ENCODE peak calls at places on chromosomes 11 and 22, in nine cellular contexts. One of them, this sample, is unnamed.

GRCh38 chr11:19018901-19019300 is 41.6 kb downstream of the MRGPRX2 start:
- DNase-seq in MM.1S: peak
- DNase-seq in neural progenitor cell: peak
- DNase-seq in HCT116: no peak
- DNase-seq in GM23338: peak
- DNase-seq in OCI-LY7: no peak
- DNase-seq in SK-N-SH: no peak
- DNase-seq in PC-3: peak
- DNase-seq in hepatocyte: peak
- DNase-seq in this sample: no peak

GRCh38 chr11:107769189-107769588 is 57.3 kb upstream of the SLN start:
- DNase-seq in MM.1S: no peak
- DNase-seq in neural progenitor cell: no peak
- DNase-seq in HCT116: peak
- DNase-seq in GM23338: no peak
- DNase-seq in OCI-LY7: no peak
- DNase-seq in SK-N-SH: no peak
- DNase-seq in PC-3: peak
- DNase-seq in hepatocyte: no peak
- DNase-seq in this sample: peak

GRCh38 chr11:73019448-73019847 is 122.7 kb downstream of the FCHSD2 start:
- DNase-seq in MM.1S: no peak
- DNase-seq in neural progenitor cell: no peak
- DNase-seq in HCT116: no peak
- DNase-seq in GM23338: no peak
- DNase-seq in OCI-LY7: no peak
- DNase-seq in SK-N-SH: peak
- DNase-seq in PC-3: no peak
- DNase-seq in hepatocyte: no peak
- DNase-seq in this sample: no peak

GRCh38 chr22:45998638-45999378 is 21.8 kb upstream of the WNT7B start:
- DNase-seq in MM.1S: no peak
- DNase-seq in neural progenitor cell: no peak
- DNase-seq in HCT116: no peak
- DNase-seq in GM23338: no peak
- DNase-seq in OCI-LY7: no peak
- DNase-seq in SK-N-SH: no peak
- DNase-seq in PC-3: no peak
- DNase-seq in hepatocyte: no peak
- DNase-seq in this sample: no peak

GRCh38 chr11:74332272-74332671 is 20.8 kb upstream of the P4HA3 start:
- DNase-seq in MM.1S: no peak
- DNase-seq in neural progenitor cell: no peak
- DNase-seq in HCT116: no peak
- DNase-seq in GM23338: no peak
- DNase-seq in OCI-LY7: no peak
- DNase-seq in SK-N-SH: no peak
- DNase-seq in PC-3: no peak
- DNase-seq in hepatocyte: no peak
- DNase-seq in this sample: no peak

GRCh38 chr22:50252081-50253045 is 1.3 kb upstream of the HDAC10 start:
- DNase-seq in MM.1S: peak
- DNase-seq in neural progenitor cell: peak
- DNase-seq in HCT116: no peak
- DNase-seq in GM23338: peak
- DNase-seq in OCI-LY7: peak
- DNase-seq in SK-N-SH: peak
- DNase-seq in PC-3: peak
- DNase-seq in hepatocyte: peak
- DNase-seq in this sample: peak

GRCh38 chr11:69382131-69383128 is 88.5 kb downstream of the MYEOV start:
- DNase-seq in MM.1S: peak
- DNase-seq in neural progenitor cell: no peak
- DNase-seq in HCT116: peak
- DNase-seq in GM23338: peak
- DNase-seq in OCI-LY7: peak
- DNase-seq in SK-N-SH: peak
- DNase-seq in PC-3: peak
- DNase-seq in hepatocyte: no peak
- DNase-seq in this sample: peak

GRCh38 chr11:75538150-75538942 is 12.6 kb upstream of the GDPD5 start:
- DNase-seq in MM.1S: no peak
- DNase-seq in neural progenitor cell: no peak
- DNase-seq in HCT116: no peak
- DNase-seq in GM23338: no peak
- DNase-seq in OCI-LY7: no peak
- DNase-seq in SK-N-SH: no peak
- DNase-seq in PC-3: no peak
- DNase-seq in hepatocyte: no peak
- DNase-seq in this sample: no peak

GRCh38 chr11:100774859-100775258 is 87.8 kb downstream of the ARHGAP42 start:
- DNase-seq in MM.1S: no peak
- DNase-seq in neural progenitor cell: peak
- DNase-seq in HCT116: no peak
- DNase-seq in GM23338: no peak
- DNase-seq in OCI-LY7: no peak
- DNase-seq in SK-N-SH: no peak
- DNase-seq in PC-3: no peak
- DNase-seq in hepatocyte: peak
- DNase-seq in this sample: no peak

GRCh38 chr11:64894070-64894811 is 15.8 kb upstream of the EHD1 start:
- DNase-seq in MM.1S: peak
- DNase-seq in neural progenitor cell: peak
- DNase-seq in HCT116: no peak
- DNase-seq in GM23338: peak
- DNase-seq in OCI-LY7: peak
- DNase-seq in SK-N-SH: peak
- DNase-seq in PC-3: peak
- DNase-seq in hepatocyte: peak
- DNase-seq in this sample: peak

GRCh38 chr11:47924184-47924671 is 56.1 kb upstream of the PTPRJ start:
- DNase-seq in MM.1S: no peak
- DNase-seq in neural progenitor cell: no peak
- DNase-seq in HCT116: peak
- DNase-seq in GM23338: no peak
- DNase-seq in OCI-LY7: no peak
- DNase-seq in SK-N-SH: no peak
- DNase-seq in PC-3: peak
- DNase-seq in hepatocyte: peak
- DNase-seq in this sample: peak

GRCh38 chr11:87353904-87354303 is 316.2 kb downstream of the TMEM135 start:
- DNase-seq in MM.1S: no peak
- DNase-seq in neural progenitor cell: no peak
- DNase-seq in HCT116: no peak
- DNase-seq in GM23338: no peak
- DNase-seq in OCI-LY7: peak
- DNase-seq in SK-N-SH: no peak
- DNase-seq in PC-3: no peak
- DNase-seq in hepatocyte: no peak
- DNase-seq in this sample: no peak
- H2AFZ ChIP-seq in MM.1S: peak
- H2AFZ ChIP-seq in neural progenitor cell: no peak
- H2AFZ ChIP-seq in HCT116: no peak
- H2AFZ ChIP-seq in GM23338: no peak
- H2AFZ ChIP-seq in OCI-LY7: peak
- H2AFZ ChIP-seq in SK-N-SH: no peak
- H2AFZ ChIP-seq in PC-3: no peak
- H2AFZ ChIP-seq in hepatocyte: no peak
- H2AFZ ChIP-seq in this sample: no peak

GRCh38 chr22:31206896-31207687 is 5.0 kb upstream of the LIMK2 start:
- DNase-seq in MM.1S: no peak
- DNase-seq in neural progenitor cell: no peak
- DNase-seq in HCT116: no peak
- DNase-seq in GM23338: no peak
- DNase-seq in OCI-LY7: no peak
- DNase-seq in SK-N-SH: no peak
- DNase-seq in PC-3: peak
- DNase-seq in hepatocyte: no peak
- DNase-seq in this sample: no peak

GRCh38 chr22:31211504-31211861 is 615 bp upstream of the LIMK2 start:
- DNase-seq in MM.1S: no peak
- DNase-seq in neural progenitor cell: no peak
- DNase-seq in HCT116: no peak
- DNase-seq in GM23338: no peak
- DNase-seq in OCI-LY7: no peak
- DNase-seq in SK-N-SH: no peak
- DNase-seq in PC-3: no peak
- DNase-seq in hepatocyte: no peak
- DNase-seq in this sample: no peak

GRCh38 chr22:31211862-31212730 is at the start of gene LIMK2:
- DNase-seq in MM.1S: peak
- DNase-seq in neural progenitor cell: peak
- DNase-seq in HCT116: peak
- DNase-seq in GM23338: peak
- DNase-seq in OCI-LY7: peak
- DNase-seq in SK-N-SH: peak
- DNase-seq in PC-3: peak
- DNase-seq in hepatocyte: peak
- DNase-seq in this sample: peak

GRCh38 chr22:31212783-31213626 is 907 bp downstream of the LIMK2 start:
- DNase-seq in MM.1S: no peak
- DNase-seq in neural progenitor cell: peak
- DNase-seq in HCT116: no peak
- DNase-seq in GM23338: peak
- DNase-seq in OCI-LY7: peak
- DNase-seq in SK-N-SH: peak
- DNase-seq in PC-3: no peak
- DNase-seq in hepatocyte: no peak
- DNase-seq in this sample: peak

DNA sequence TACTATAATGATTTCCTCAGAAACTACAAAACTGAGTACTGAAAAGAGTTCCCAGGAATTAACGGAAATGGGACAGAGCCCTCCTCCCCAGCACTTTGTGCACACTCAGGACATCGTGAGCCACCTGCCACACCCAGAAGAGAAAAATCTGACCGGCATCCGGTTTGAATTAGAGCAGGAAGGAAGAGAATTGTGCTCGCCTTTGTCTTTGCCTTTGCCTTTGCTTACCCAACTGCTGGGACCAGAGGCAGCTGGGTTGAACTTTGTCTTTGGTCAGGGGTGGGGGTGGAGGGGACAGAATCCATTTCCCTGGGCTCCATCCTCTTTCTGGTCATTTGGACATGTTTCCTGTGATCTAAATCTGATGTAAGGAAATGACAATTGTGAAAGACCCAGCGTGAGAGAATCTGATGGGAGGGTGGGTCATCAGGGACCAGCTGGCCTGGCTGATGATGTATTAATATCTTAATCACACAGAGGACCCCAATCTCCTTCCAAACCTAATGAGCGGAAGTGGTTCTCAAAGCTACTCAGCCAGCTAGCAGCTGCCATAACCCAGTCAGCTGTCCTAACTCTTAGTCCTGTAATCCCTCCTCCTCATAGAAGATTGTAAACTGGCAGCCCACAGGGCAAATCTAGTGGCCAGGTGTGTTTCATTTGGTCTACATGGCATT is 1.1 kb upstream of the LIMK2 start:
- DNase-seq in MM.1S: peak
- DNase-seq in neural progenitor cell: no peak
- DNase-seq in HCT116: no peak
- DNase-seq in GM23338: no peak
- DNase-seq in OCI-LY7: no peak
- DNase-seq in SK-N-SH: no peak
- DNase-seq in PC-3: no peak
- DNase-seq in hepatocyte: no peak
- DNase-seq in this sample: no peak
- H3K4me2 ChIP-seq in MM.1S: peak
- H3K4me2 ChIP-seq in neural progenitor cell: peak
- H3K4me2 ChIP-seq in HCT116: peak
- H3K4me2 ChIP-seq in GM23338: peak
- H3K4me2 ChIP-seq in OCI-LY7: peak
- H3K4me2 ChIP-seq in SK-N-SH: no peak
- H3K4me2 ChIP-seq in PC-3: no peak
- H3K4me2 ChIP-seq in hepatocyte: no peak
- H3K4me2 ChIP-seq in this sample: no peak

DNA sequence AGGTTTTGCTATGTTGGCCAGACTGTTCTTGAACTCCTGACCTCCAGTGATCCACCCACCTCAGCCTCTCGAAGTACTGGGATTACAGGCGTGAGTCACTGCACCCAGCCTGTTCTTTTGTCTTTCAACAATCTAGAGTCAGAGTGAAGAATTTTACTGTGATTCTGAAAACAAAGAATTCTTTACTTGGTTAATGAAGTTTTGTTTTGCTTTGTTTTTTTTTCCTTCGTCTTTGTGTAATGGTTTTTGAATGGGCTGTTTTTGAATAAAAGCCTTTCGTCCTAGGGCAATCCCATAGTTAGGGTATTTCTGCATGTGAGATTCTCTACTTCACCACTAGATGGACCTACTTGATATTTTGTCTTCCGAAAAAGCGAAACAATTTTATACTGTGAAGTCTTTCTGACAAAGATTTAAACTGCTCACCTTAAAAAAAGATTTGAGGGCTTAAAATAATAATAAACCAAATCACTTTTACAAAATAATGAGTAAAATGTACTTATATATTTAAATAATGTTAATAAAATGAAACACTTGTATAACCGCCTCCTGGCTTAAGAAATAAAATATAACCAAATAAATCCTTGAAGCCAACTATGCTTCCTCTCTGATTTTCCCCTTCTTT is 43.4 kb upstream of the SC5D start:
- DNase-seq in MM.1S: peak
- DNase-seq in neural progenitor cell: peak
- DNase-seq in HCT116: peak
- DNase-seq in GM23338: peak
- DNase-seq in OCI-LY7: peak
- DNase-seq in SK-N-SH: peak
- DNase-seq in PC-3: peak
- DNase-seq in hepatocyte: peak
- DNase-seq in this sample: peak
- TF ChIP-seq EZH2phosphoT487 in MM.1S: no peak
- TF ChIP-seq EZH2phosphoT487 in neural progenitor cell: no peak
- TF ChIP-seq EZH2phosphoT487 in HCT116: no peak
- TF ChIP-seq EZH2phosphoT487 in GM23338: no peak
- TF ChIP-seq EZH2phosphoT487 in OCI-LY7: no peak
- TF ChIP-seq EZH2phosphoT487 in SK-N-SH: no peak
- TF ChIP-seq EZH2phosphoT487 in PC-3: no peak
- TF ChIP-seq EZH2phosphoT487 in hepatocyte: no peak
- TF ChIP-seq EZH2phosphoT487 in this sample: no peak

DNA sequence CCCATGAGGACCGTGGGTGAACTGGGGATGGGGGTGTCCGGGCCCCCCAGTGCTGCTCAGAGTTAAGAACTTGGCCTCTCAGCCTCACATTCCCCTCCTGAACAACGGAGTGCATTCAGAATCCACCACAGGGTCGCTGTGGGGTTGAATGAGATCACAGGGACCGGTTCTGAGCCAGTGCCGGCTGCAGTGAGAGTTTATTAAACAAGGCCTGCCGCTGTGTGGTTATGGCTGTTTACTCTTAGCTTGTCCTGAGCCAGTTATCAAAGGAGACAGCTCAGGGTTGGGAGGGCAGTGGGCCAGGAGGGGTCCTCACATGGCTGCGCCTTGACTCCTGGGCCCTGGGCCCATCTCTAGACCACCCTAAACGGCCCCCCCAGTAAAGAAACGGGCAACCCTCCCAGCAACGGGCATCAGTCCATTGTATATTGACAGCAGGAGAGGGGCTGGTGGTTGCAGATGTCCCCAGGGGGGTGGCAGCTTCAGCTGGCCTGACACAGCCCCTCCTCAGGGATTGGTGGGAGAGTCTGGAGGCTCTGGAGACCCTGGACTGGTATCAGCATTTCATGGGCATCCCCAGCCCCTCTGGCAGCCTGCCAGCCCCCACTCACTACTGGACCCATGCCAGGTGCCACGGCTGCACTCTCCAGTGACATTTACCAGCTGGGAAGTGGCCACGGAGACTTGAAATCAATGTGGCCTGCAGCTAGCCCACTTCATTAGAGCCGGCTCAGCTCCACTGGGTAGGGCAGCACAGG is 15.1 kb upstream of the CABP7 start:
- DNase-seq in MM.1S: no peak
- DNase-seq in neural progenitor cell: no peak
- DNase-seq in HCT116: no peak
- DNase-seq in GM23338: no peak
- DNase-seq in OCI-LY7: peak
- DNase-seq in SK-N-SH: peak
- DNase-seq in PC-3: peak
- DNase-seq in hepatocyte: peak
- DNase-seq in this sample: peak
- H2AFZ ChIP-seq in MM.1S: no peak
- H2AFZ ChIP-seq in neural progenitor cell: no peak
- H2AFZ ChIP-seq in HCT116: no peak
- H2AFZ ChIP-seq in GM23338: no peak
- H2AFZ ChIP-seq in OCI-LY7: no peak
- H2AFZ ChIP-seq in SK-N-SH: no peak
- H2AFZ ChIP-seq in PC-3: no peak
- H2AFZ ChIP-seq in hepatocyte: no peak
- H2AFZ ChIP-seq in this sample: no peak